ENCODE peak calls at places on chromosome 5, in seven cellular contexts. One of them, this sample, is unnamed.

GRCh38 chr5:95963650-95964410 is 2.2 kb upstream of the ELL2 start:
- DNase-seq in CD4-positive, alpha-beta T cell: no peak
- DNase-seq in nephron progenitor cell: no peak
- DNase-seq in stomach: no peak
- DNase-seq in lower leg skin: no peak
- DNase-seq in endothelial cell: no peak
- DNase-seq in astrocyte of the spinal cord: peak; percentile 29
- DNase-seq in this sample: no peak

GRCh38 chr5:113276001-113276400 is 158.8 kb downstream of the TSSK1B start:
- DNase-seq in CD4-positive, alpha-beta T cell: no peak
- DNase-seq in nephron progenitor cell: peak; percentile 6
- DNase-seq in stomach: no peak
- DNase-seq in lower leg skin: no peak
- DNase-seq in endothelial cell: no peak
- DNase-seq in astrocyte of the spinal cord: no peak
- DNase-seq in this sample: no peak

GRCh38 chr5:154625031-154625430 is 130.1 kb upstream of the LARP1 start:
- DNase-seq in CD4-positive, alpha-beta T cell: no peak
- DNase-seq in nephron progenitor cell: no peak
- DNase-seq in stomach: no peak
- DNase-seq in lower leg skin: no peak
- DNase-seq in endothelial cell: no peak
- DNase-seq in astrocyte of the spinal cord: no peak
- DNase-seq in this sample: no peak

GRCh38 chr5:120413706-120414105 is 50.4 kb upstream of the PRR16 start:
- DNase-seq in CD4-positive, alpha-beta T cell: no peak
- DNase-seq in nephron progenitor cell: no peak
- DNase-seq in stomach: no peak
- DNase-seq in lower leg skin: no peak
- DNase-seq in endothelial cell: no peak
- DNase-seq in astrocyte of the spinal cord: peak; percentile 52
- DNase-seq in this sample: no peak

GRCh38 chr5:176513788-176514187 is 23.4 kb downstream of the RNF44 start:
- DNase-seq in CD4-positive, alpha-beta T cell: no peak
- DNase-seq in nephron progenitor cell: no peak
- DNase-seq in stomach: no peak
- DNase-seq in lower leg skin: no peak
- DNase-seq in endothelial cell: no peak
- DNase-seq in astrocyte of the spinal cord: no peak
- DNase-seq in this sample: no peak

GRCh38 chr5:126912607-126913006 is 117.8 kb downstream of the MARCHF3 start:
- DNase-seq in CD4-positive, alpha-beta T cell: no peak
- DNase-seq in nephron progenitor cell: peak; percentile 35
- DNase-seq in stomach: no peak
- DNase-seq in lower leg skin: no peak
- DNase-seq in endothelial cell: no peak
- DNase-seq in astrocyte of the spinal cord: peak; percentile 19
- DNase-seq in this sample: no peak

GRCh38 chr5:108193021-108193795 is 188.7 kb downstream of the FBXL17 start:
- DNase-seq in CD4-positive, alpha-beta T cell: no peak
- DNase-seq in nephron progenitor cell: no peak
- DNase-seq in stomach: no peak
- DNase-seq in lower leg skin: no peak
- DNase-seq in endothelial cell: no peak
- DNase-seq in astrocyte of the spinal cord: peak; percentile 82
- DNase-seq in this sample: no peak

GRCh38 chr5:65485405-65485804 is 3.7 kb upstream of the ADAMTS6 start:
- DNase-seq in CD4-positive, alpha-beta T cell: no peak
- DNase-seq in nephron progenitor cell: no peak
- DNase-seq in stomach: no peak
- DNase-seq in lower leg skin: no peak
- DNase-seq in endothelial cell: no peak
- DNase-seq in astrocyte of the spinal cord: no peak
- DNase-seq in this sample: no peak

GRCh38 chr5:127416896-127417295 is 100.5 kb upstream of the PRRC1 start:
- DNase-seq in CD4-positive, alpha-beta T cell: no peak
- DNase-seq in nephron progenitor cell: no peak
- DNase-seq in stomach: no peak
- DNase-seq in lower leg skin: no peak
- DNase-seq in endothelial cell: no peak
- DNase-seq in astrocyte of the spinal cord: no peak
- DNase-seq in this sample: no peak

GRCh38 chr5:132221781-132222648 is 5.6 kb downstream of the P4HA2 start:
- DNase-seq in CD4-positive, alpha-beta T cell: no peak
- DNase-seq in nephron progenitor cell: no peak
- DNase-seq in stomach: no peak
- DNase-seq in lower leg skin: no peak
- DNase-seq in endothelial cell: no peak
- DNase-seq in astrocyte of the spinal cord: peak; percentile 86
- DNase-seq in this sample: no peak

GRCh38 chr5:56569051-56569450 is 246.3 kb upstream of the MAP3K1 start:
- DNase-seq in CD4-positive, alpha-beta T cell: no peak
- DNase-seq in nephron progenitor cell: no peak
- DNase-seq in stomach: no peak
- DNase-seq in lower leg skin: no peak
- DNase-seq in endothelial cell: no peak
- DNase-seq in astrocyte of the spinal cord: no peak
- DNase-seq in this sample: no peak

GRCh38 chr5:172943283-172943841 is 15.9 kb upstream of the RPL26L1 start:
- DNase-seq in CD4-positive, alpha-beta T cell: no peak
- DNase-seq in nephron progenitor cell: peak; percentile 38
- DNase-seq in stomach: no peak
- DNase-seq in lower leg skin: no peak
- DNase-seq in endothelial cell: no peak
- DNase-seq in astrocyte of the spinal cord: peak; percentile 86
- DNase-seq in this sample: peak; percentile 53

GRCh38 chr5:140168371-140168770 is 6.6 kb upstream of the CYSTM1 start:
- DNase-seq in CD4-positive, alpha-beta T cell: no peak
- DNase-seq in nephron progenitor cell: no peak
- DNase-seq in stomach: no peak
- DNase-seq in lower leg skin: no peak
- DNase-seq in endothelial cell: no peak
- DNase-seq in astrocyte of the spinal cord: no peak
- DNase-seq in this sample: no peak

GRCh38 chr5:101482931-101483330 is 579.8 kb upstream of the ST8SIA4 start:
- DNase-seq in CD4-positive, alpha-beta T cell: no peak
- DNase-seq in nephron progenitor cell: no peak
- DNase-seq in stomach: no peak
- DNase-seq in lower leg skin: no peak
- DNase-seq in endothelial cell: no peak
- DNase-seq in astrocyte of the spinal cord: no peak
- DNase-seq in this sample: no peak

GRCh38 chr5:19564036-19564435 is 424.0 kb downstream of the CDH18 start:
- DNase-seq in CD4-positive, alpha-beta T cell: no peak
- DNase-seq in nephron progenitor cell: no peak
- DNase-seq in stomach: no peak
- DNase-seq in lower leg skin: no peak
- DNase-seq in endothelial cell: no peak
- DNase-seq in astrocyte of the spinal cord: peak; percentile 9
- DNase-seq in this sample: no peak

GRCh38 chr5:63401434-63402046 is 560.7 kb downstream of the HTR1A start:
- DNase-seq in CD4-positive, alpha-beta T cell: no peak
- DNase-seq in nephron progenitor cell: peak; percentile 75
- DNase-seq in stomach: peak; percentile 58
- DNase-seq in lower leg skin: peak; percentile 16
- DNase-seq in endothelial cell: peak; percentile 78
- DNase-seq in astrocyte of the spinal cord: peak; percentile 41
- DNase-seq in this sample: peak; percentile 60

GRCh38 chr5:150443242-150444075 is 6.1 kb downstream of the RPS14 start:
- DNase-seq in CD4-positive, alpha-beta T cell: no peak
- DNase-seq in nephron progenitor cell: no peak
- DNase-seq in stomach: no peak
- DNase-seq in lower leg skin: no peak
- DNase-seq in endothelial cell: no peak
- DNase-seq in astrocyte of the spinal cord: no peak
- DNase-seq in this sample: no peak

GRCh38 chr5:37847978-37848425 is 8.2 kb upstream of the GDNF start:
- DNase-seq in CD4-positive, alpha-beta T cell: no peak
- DNase-seq in nephron progenitor cell: no peak
- DNase-seq in stomach: no peak
- DNase-seq in lower leg skin: no peak
- DNase-seq in endothelial cell: no peak
- DNase-seq in astrocyte of the spinal cord: peak; percentile 62
- DNase-seq in this sample: no peak

GRCh38 chr5:123732261-123732660 is 220.3 kb downstream of the CSNK1G3 start:
- DNase-seq in CD4-positive, alpha-beta T cell: no peak
- DNase-seq in nephron progenitor cell: no peak
- DNase-seq in stomach: no peak
- DNase-seq in lower leg skin: no peak
- DNase-seq in endothelial cell: no peak
- DNase-seq in astrocyte of the spinal cord: no peak
- DNase-seq in this sample: no peak

GRCh38 chr5:139243425-139243965 is 45.3 kb upstream of the SIL1 start:
- DNase-seq in CD4-positive, alpha-beta T cell: no peak
- DNase-seq in nephron progenitor cell: no peak
- DNase-seq in stomach: no peak
- DNase-seq in lower leg skin: no peak
- DNase-seq in endothelial cell: no peak
- DNase-seq in astrocyte of the spinal cord: no peak
- DNase-seq in this sample: no peak

GRCh38 chr5:140018096-140018481 is 25.0 kb downstream of the NRG2 start:
- DNase-seq in CD4-positive, alpha-beta T cell: no peak
- DNase-seq in nephron progenitor cell: no peak
- DNase-seq in stomach: no peak
- DNase-seq in lower leg skin: no peak
- DNase-seq in endothelial cell: no peak
- DNase-seq in astrocyte of the spinal cord: no peak
- DNase-seq in this sample: no peak

GRCh38 chr5:77774981-77775772 is 962 bp downstream of the TBCA start:
- DNase-seq in CD4-positive, alpha-beta T cell: no peak
- DNase-seq in nephron progenitor cell: no peak
- DNase-seq in stomach: no peak
- DNase-seq in lower leg skin: no peak
- DNase-seq in endothelial cell: no peak
- DNase-seq in astrocyte of the spinal cord: no peak
- DNase-seq in this sample: no peak

GRCh38 chr5:31385774-31386537 is 145.9 kb downstream of the DROSHA start:
- DNase-seq in CD4-positive, alpha-beta T cell: no peak
- DNase-seq in nephron progenitor cell: no peak
- DNase-seq in stomach: no peak
- DNase-seq in lower leg skin: no peak
- DNase-seq in endothelial cell: no peak
- DNase-seq in astrocyte of the spinal cord: no peak
- DNase-seq in this sample: no peak

DNA sequence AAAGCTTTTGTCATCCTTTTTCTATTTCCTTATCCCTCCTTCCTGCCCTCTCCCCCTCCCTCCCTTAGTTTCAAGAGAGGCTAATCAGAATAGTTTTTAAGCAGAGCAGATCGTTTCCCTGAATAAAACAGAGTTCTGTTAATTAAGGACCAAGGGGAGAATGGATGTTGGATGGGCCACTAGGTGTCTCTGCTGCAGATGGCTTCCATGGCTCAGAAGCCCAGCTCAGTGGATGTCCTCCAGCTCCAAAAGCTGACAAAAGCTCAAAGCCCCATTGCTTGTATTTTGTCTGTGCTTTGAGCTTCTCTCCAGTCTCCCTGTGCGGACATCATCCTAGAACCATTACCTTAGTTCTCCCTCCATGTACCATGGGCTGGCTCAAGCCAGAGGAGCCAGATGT is 21.0 kb upstream of the NPR3 start:
- DNase-seq in CD4-positive, alpha-beta T cell: no peak
- DNase-seq in nephron progenitor cell: no peak
- DNase-seq in stomach: no peak
- DNase-seq in lower leg skin: no peak
- DNase-seq in endothelial cell: no peak
- DNase-seq in astrocyte of the spinal cord: no peak
- DNase-seq in this sample: no peak
- TF ChIP-seq CTCF in CD4-positive, alpha-beta T cell: no peak
- TF ChIP-seq CTCF in nephron progenitor cell: no peak
- TF ChIP-seq CTCF in stomach: no peak
- TF ChIP-seq CTCF in lower leg skin: no peak
- TF ChIP-seq CTCF in endothelial cell: no peak
- TF ChIP-seq CTCF in astrocyte of the spinal cord: peak; percentile 41
- TF ChIP-seq CTCF in this sample: no peak

GRCh38 chr5:135245521-135246499 is 153.2 kb downstream of the MACROH2A1 start:
- DNase-seq in CD4-positive, alpha-beta T cell: no peak
- DNase-seq in nephron progenitor cell: no peak
- DNase-seq in stomach: peak; percentile 23
- DNase-seq in lower leg skin: peak; percentile 15
- DNase-seq in endothelial cell: peak; percentile 1
- DNase-seq in astrocyte of the spinal cord: peak; percentile 62
- DNase-seq in this sample: no peak
- TF ChIP-seq CTCF in CD4-positive, alpha-beta T cell: no peak
- TF ChIP-seq CTCF in nephron progenitor cell: no peak
- TF ChIP-seq CTCF in stomach: no peak
- TF ChIP-seq CTCF in lower leg skin: no peak
- TF ChIP-seq CTCF in endothelial cell: no peak
- TF ChIP-seq CTCF in astrocyte of the spinal cord: no peak
- TF ChIP-seq CTCF in this sample: no peak

DNA sequence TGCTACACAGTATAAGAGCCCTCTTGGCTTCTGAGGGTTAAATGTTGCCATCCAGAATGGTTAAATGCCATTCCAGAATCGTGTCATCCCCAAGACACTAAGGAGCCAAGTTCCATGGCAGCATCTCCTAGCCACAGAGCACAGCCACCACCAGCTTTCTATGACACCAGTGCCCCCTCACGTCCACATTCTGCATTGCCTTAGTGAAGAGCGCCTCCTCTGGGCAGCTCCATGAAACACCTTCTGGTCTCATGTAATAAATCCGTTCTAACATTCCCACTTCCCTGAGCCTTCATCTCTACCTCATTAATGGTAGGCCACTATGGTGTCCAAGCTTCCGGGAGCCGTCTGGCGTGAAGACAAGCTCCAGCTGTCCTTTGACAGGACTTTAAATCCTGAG is 12.4 kb downstream of the CBY3 start:
- DNase-seq in CD4-positive, alpha-beta T cell: peak; percentile 3
- DNase-seq in nephron progenitor cell: peak; percentile 58
- DNase-seq in stomach: peak; percentile 38
- DNase-seq in lower leg skin: no peak
- DNase-seq in endothelial cell: peak; percentile 71
- DNase-seq in astrocyte of the spinal cord: peak; percentile 27
- DNase-seq in this sample: peak; percentile 12
- TF ChIP-seq CTCF in CD4-positive, alpha-beta T cell: peak; percentile 43
- TF ChIP-seq CTCF in nephron progenitor cell: peak; percentile 73
- TF ChIP-seq CTCF in stomach: no peak
- TF ChIP-seq CTCF in lower leg skin: no peak
- TF ChIP-seq CTCF in endothelial cell: peak; percentile 80
- TF ChIP-seq CTCF in astrocyte of the spinal cord: peak; percentile 81
- TF ChIP-seq CTCF in this sample: peak; percentile 43

GRCh38 chr5:141366016-141366896 is 2.3 kb downstream of the PCDHGA5 start:
- DNase-seq in CD4-positive, alpha-beta T cell: no peak
- DNase-seq in nephron progenitor cell: no peak
- DNase-seq in stomach: no peak
- DNase-seq in lower leg skin: no peak
- DNase-seq in endothelial cell: no peak
- DNase-seq in astrocyte of the spinal cord: no peak
- DNase-seq in this sample: no peak

GRCh38 chr5:141374627-141375026 is 936 bp downstream of the PCDHGA6 start:
- DNase-seq in CD4-positive, alpha-beta T cell: no peak
- DNase-seq in nephron progenitor cell: no peak
- DNase-seq in stomach: no peak
- DNase-seq in lower leg skin: no peak
- DNase-seq in endothelial cell: no peak
- DNase-seq in astrocyte of the spinal cord: no peak
- DNase-seq in this sample: peak; percentile 32

GRCh38 chr5:141373673-141374317 is at the start of gene PCDHGA6:
- DNase-seq in CD4-positive, alpha-beta T cell: no peak
- DNase-seq in nephron progenitor cell: no peak
- DNase-seq in stomach: no peak
- DNase-seq in lower leg skin: no peak
- DNase-seq in endothelial cell: no peak
- DNase-seq in astrocyte of the spinal cord: peak; percentile 48
- DNase-seq in this sample: no peak

GRCh38 chr5:141371572-141372475 is 1.8 kb downstream of the PCDHGB3 start:
- DNase-seq in CD4-positive, alpha-beta T cell: no peak
- DNase-seq in nephron progenitor cell: no peak
- DNase-seq in stomach: no peak
- DNase-seq in lower leg skin: no peak
- DNase-seq in endothelial cell: no peak
- DNase-seq in astrocyte of the spinal cord: no peak
- DNase-seq in this sample: no peak

GRCh38 chr5:141369994-141370848 is at the start of gene PCDHGB3:
- DNase-seq in CD4-positive, alpha-beta T cell: no peak
- DNase-seq in nephron progenitor cell: no peak
- DNase-seq in stomach: no peak
- DNase-seq in lower leg skin: no peak
- DNase-seq in endothelial cell: no peak
- DNase-seq in astrocyte of the spinal cord: peak; percentile 68
- DNase-seq in this sample: peak; percentile 56
- TF ChIP-seq CTCF in CD4-positive, alpha-beta T cell: no peak
- TF ChIP-seq CTCF in nephron progenitor cell: no peak
- TF ChIP-seq CTCF in stomach: no peak
- TF ChIP-seq CTCF in lower leg skin: no peak
- TF ChIP-seq CTCF in endothelial cell: no peak
- TF ChIP-seq CTCF in astrocyte of the spinal cord: peak; percentile 57
- TF ChIP-seq CTCF in this sample: no peak

This sample was measured in thyroid gland.